ENCODE peak calls at places on chromosomes 3 and 15, in six cellular contexts. F is mammary epithelial cell; X is CD8-positive, alpha-beta T cell; M is tibial nerve; S is ascending aorta; J is SJSA1. Q is an unnamed sample. For H3K4me1, the result is how much of the 10 kb centered on the place peaks cover.

GRCh38 chr3:72123908-72124441 is 339.0 kb upstream of the PROK2 start:
- DNase-seq in M (peak), S (peak), X (no peak), J (peak), F (peak), Q (no peak)

GRCh38 chr3:128275316-128276150 is 122.3 kb downstream of the EEFSEC start:
- DNase-seq in F (peak), X (no peak), J (no peak), M (no peak), S (peak), Q (no peak)

GRCh38 chr3:58164199-58164879 is 46.4 kb downstream of the DNASE1L3 start:
- DNase-seq in S (no peak), M (no peak), J (peak), F (no peak), X (no peak), Q (no peak)

GRCh38 chr3:71189480-71189879 is 394.0 kb downstream of the FOXP1 start:
- DNase-seq in M (no peak), J (no peak), S (no peak), F (peak), X (no peak), Q (no peak)

GRCh38 chr15:58240191-58240932 is 102.2 kb downstream of the AQP9 start:
- DNase-seq in X (no peak), J (no peak), S (no peak), F (no peak), M (no peak), Q (no peak)

GRCh38 chr3:170344971-170345370 is 12.5 kb upstream of the SKIL start:
- DNase-seq in M (no peak), S (no peak), J (no peak), X (no peak), F (peak), Q (no peak)

GRCh38 chr3:169658311-169658931 is 5.1 kb downstream of the MECOM start:
- DNase-seq in J (no peak), S (peak), F (no peak), X (no peak), M (no peak), Q (no peak)

GRCh38 chr3:70225146-70225545 is 87.3 kb downstream of the MDFIC2 start:
- DNase-seq in S (no peak), F (no peak), M (no peak), J (no peak), X (no peak), Q (no peak)

GRCh38 chr3:188947983-188948657 is 223.7 kb upstream of the TPRG1 start:
- DNase-seq in J (no peak), F (peak), X (no peak), S (peak), M (peak), Q (no peak)

GRCh38 chr15:59251001-59251845 is 44.6 kb downstream of the LDHAL6B start:
- DNase-seq in M (no peak), S (no peak), X (no peak), F (no peak), J (no peak), Q (no peak)
- H3K4me3 ChIP-seq in M (no peak), S (no peak), X (no peak), F (no peak), J (no peak), Q (no peak)

DNA sequence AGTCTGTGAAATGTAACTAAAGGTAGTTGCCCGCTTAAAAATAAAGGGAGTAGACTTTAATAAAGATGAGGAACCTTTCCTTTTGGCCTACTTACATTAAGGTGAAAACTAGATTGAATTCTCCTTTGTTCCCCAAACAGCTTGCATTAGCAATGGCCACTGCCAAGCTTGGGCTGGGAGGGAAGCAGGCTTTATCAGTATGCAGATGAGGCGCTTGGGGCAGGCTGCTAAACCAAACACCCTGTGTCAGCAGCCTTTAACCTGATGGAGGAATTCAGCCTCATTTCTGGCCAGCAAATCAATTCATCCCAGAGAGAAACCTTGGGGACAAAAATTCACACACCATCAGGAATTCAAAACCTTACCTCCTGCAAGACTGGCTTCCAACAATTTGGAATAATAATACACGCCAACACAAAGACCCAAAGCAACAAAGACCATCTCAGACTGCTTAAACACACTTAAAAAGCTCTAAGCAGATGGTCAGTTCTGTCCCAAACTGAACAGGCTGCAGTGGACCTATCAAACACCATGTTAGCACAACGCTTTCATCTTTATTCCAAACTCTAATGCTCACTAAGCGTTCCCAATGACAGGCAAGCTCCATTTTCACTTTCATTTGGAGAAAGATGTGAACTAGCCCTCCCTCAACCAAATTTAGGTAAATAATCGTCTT is 255.1 kb upstream of the CMC1 start:
- DNase-seq in F (no peak), J (no peak), X (no peak), S (no peak), M (no peak), Q (no peak)
- H3K4me1 ChIP-seq in F (under half), J (under half), X (under half), S (under half), M (under half), Q (under half)

GRCh38 chr3:9916734-9917680 is at the start of gene IL17RC:
- DNase-seq in J (peak), X (no peak), F (peak), M (peak), S (peak), Q (no peak)

GRCh38 chr3:9916346-9916733 is 558 bp upstream of the IL17RC start:
- DNase-seq in S (peak), X (no peak), F (no peak), J (no peak), M (peak), Q (no peak)

GRCh38 chr3:9915252-9916141 is 1.4 kb upstream of the IL17RC start:
- DNase-seq in S (peak), X (no peak), M (peak), J (peak), F (no peak), Q (no peak)

GRCh38 chr3:9918261-9919038 is 1.6 kb downstream of the IL17RC start:
- DNase-seq in J (no peak), X (no peak), F (no peak), S (no peak), M (no peak), Q (no peak)

DNA sequence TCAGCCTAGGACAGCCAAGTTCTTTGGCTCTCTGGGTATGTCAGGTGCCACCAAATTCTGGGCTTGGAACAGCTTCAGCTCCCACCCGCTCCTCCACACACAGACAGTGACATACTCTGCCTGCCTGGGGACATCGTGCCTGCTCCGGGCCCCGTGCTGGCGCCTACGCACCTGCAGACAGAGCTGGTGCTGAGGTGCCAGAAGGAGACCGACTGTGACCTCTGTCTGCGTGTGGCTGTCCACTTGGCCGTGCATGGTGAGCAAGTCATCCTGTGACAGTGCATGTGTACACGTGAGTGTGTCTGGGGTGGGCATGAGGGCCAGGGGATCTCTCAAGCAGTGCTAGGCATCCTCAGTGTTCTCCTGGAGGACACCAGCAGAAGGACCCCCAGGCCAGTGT is 922 bp downstream of the IL17RC start:
- DNase-seq in M (no peak), F (no peak), J (no peak), S (no peak), X (no peak), Q (no peak)
- H3K27ac ChIP-seq in M (peak), F (no peak), J (no peak), S (peak), X (no peak), Q (no peak)

DNA sequence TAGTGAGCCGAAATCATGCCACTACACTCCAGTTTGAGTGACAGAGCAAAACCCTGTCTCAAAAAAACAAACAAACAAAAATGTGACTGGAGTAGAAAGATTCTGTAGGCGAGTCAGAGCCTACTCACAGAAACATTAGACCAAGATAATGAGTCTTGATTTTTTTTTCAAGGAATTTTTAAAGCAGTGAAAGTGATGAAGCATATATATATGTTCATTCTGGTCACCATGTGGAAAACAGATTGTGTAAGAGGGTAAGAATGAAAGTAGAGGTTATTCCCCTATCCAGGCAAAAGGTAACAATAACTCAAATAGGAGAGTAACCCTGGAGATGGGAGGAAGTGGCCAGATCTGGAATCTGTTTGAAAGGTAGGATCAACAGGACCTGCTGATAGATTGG is 26.2 kb upstream of the FHIT start:
- DNase-seq in M (no peak), J (no peak), X (no peak), F (no peak), S (no peak), Q (no peak)
- H3K4me3 ChIP-seq in M (no peak), J (no peak), X (no peak), F (no peak), S (no peak), Q (no peak)

GRCh38 chr15:73800662-73801345 is 47.7 kb upstream of the INSYN1 start:
- DNase-seq in X (no peak), J (no peak), S (peak), F (peak), M (no peak), Q (no peak)

GRCh38 chr15:73804421-73804820 is 51.3 kb upstream of the INSYN1 start:
- DNase-seq in M (no peak), S (no peak), F (no peak), J (no peak), X (no peak), Q (no peak)

GRCh38 chr15:73802336-73803105 is 49.4 kb upstream of the INSYN1 start:
- DNase-seq in J (no peak), S (peak), M (no peak), X (no peak), F (no peak), Q (no peak)

GRCh38 chr15:73805504-73806089 is 52.4 kb upstream of the INSYN1 start:
- DNase-seq in S (no peak), M (no peak), J (no peak), X (no peak), F (no peak), Q (no peak)

GRCh38 chr15:73803806-73804205 is 50.7 kb upstream of the INSYN1 start:
- DNase-seq in M (no peak), F (no peak), J (no peak), X (no peak), S (no peak), Q (no peak)
- H3K4me1 ChIP-seq in M (under half), F (under half), J (under half), X (under half), S (under half), Q (under half)

GRCh38 chr15:91655891-91656290 is 197.6 kb upstream of the SLCO3A1 start:
- DNase-seq in X (peak), J (no peak), S (no peak), M (no peak), F (no peak), Q (no peak)

GRCh38 chr15:91664224-91664836 is 189.2 kb upstream of the SLCO3A1 start:
- DNase-seq in X (no peak), F (no peak), J (no peak), M (no peak), S (no peak), Q (no peak)

DNA sequence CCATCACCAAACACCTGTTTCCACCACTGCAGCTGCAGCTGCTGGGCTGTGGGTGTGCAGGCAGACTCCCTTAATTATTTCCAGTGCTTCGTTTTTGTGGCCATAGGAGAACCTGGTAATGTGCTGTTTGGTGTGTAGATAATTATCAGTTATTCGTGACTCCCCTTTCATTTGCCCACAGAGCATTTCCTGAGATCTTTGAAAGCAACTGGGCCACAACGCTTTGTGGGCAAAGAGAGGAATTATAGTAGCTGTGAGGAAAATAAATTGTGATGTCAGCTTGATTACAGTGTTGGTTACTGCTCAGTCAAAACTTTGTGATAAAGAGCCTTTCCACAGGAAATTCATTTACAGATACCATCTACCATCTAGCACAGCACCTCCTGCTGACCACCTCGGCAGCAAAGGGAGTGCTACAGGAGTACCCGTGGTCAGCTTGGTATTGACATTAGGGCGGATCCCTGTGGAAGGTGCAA is 193.3 kb upstream of the SLCO3A1 start:
- DNase-seq in M (no peak), F (no peak), S (no peak), X (no peak), J (no peak), Q (no peak)
- H3K27ac ChIP-seq in M (no peak), F (no peak), S (no peak), X (no peak), J (no peak), Q (no peak)